ENCODE peak calls at places on chromosomes 12 and 14, in eight cellular contexts. E is PC-9, G is heart right ventricle, B is tibial artery, C is adrenal gland, D is spleen, O is A549, F is GM12865. S is an unnamed sample.

GRCh38 chr14:43361766-43362165 is 1145.3 kb downstream of the FSCB start:
- DNase-seq in E (no peak), G (no peak), B (no peak), C (no peak), D (no peak), O (no peak), F (no peak), S (no peak)

GRCh38 chr12:104604070-104604994 is 147.6 kb downstream of the CHST11 start:
- DNase-seq in E (peak), G (peak), B (peak), C (peak), D (no peak), O (peak), F (peak), S (peak)

GRCh38 chr12:48183091-48183875 is at the start of gene CCDC184:
- DNase-seq in E (no peak), G (peak), B (peak), C (peak), D (peak), O (peak), F (peak), S (no peak)

GRCh38 chr14:90678420-90678819 is 137.8 kb downstream of the TTC7B start:
- DNase-seq in E (no peak), G (no peak), B (no peak), C (no peak), D (no peak), O (no peak), F (no peak), S (no peak)

GRCh38 chr14:69335421-69335820 is 62.7 kb downstream of the ERH start:
- DNase-seq in E (peak), G (no peak), B (no peak), C (no peak), D (no peak), O (no peak), F (no peak), S (no peak)

GRCh38 chr14:99730876-99731351 is 46.8 kb downstream of the CYP46A1 start:
- DNase-seq in E (no peak), G (peak), B (peak), C (no peak), D (peak), O (no peak), F (no peak), S (no peak)

GRCh38 chr14:92578511-92578910 is 64.9 kb downstream of the RIN3 start:
- DNase-seq in E (no peak), G (no peak), B (no peak), C (no peak), D (peak), O (no peak), F (no peak), S (no peak)

GRCh38 chr12:94596596-94596995 is 53.8 kb downstream of the TMCC3 start:
- DNase-seq in E (peak), G (no peak), B (no peak), C (no peak), D (no peak), O (no peak), F (no peak), S (no peak)

GRCh38 chr14:31414190-31414833 is 6.0 kb downstream of the HEATR5A start:
- DNase-seq in E (peak), G (no peak), B (no peak), C (no peak), D (no peak), O (no peak), F (no peak), S (no peak)

GRCh38 chr12:459050-459429 is 699 bp upstream of the B4GALNT3 start:
- DNase-seq in E (no peak), G (no peak), B (no peak), C (peak), D (no peak), O (no peak), F (no peak), S (no peak)

GRCh38 chr12:12645485-12645884 is 33.8 kb downstream of the CREBL2 start:
- DNase-seq in E (no peak), G (peak), B (no peak), C (no peak), D (no peak), O (no peak), F (peak), S (no peak)

GRCh38 chr12:119208626-119209061 is 29.9 kb downstream of the HSPB8 start:
- DNase-seq in E (peak), G (peak), B (peak), C (peak), D (no peak), O (no peak), F (no peak), S (no peak)

GRCh38 chr14:99781091-99781490 is 12.1 kb upstream of the EML1 start:
- DNase-seq in E (no peak), G (no peak), B (no peak), C (no peak), D (no peak), O (no peak), F (no peak), S (no peak)

GRCh38 chr12:124829008-124829707 is 34.5 kb downstream of the SCARB1 start:
- DNase-seq in E (peak), G (no peak), B (no peak), C (peak), D (no peak), O (peak), F (no peak), S (peak)

GRCh38 chr12:130286041-130286440 is 51.6 kb upstream of the PIWIL1 start:
- DNase-seq in E (no peak), G (no peak), B (no peak), C (no peak), D (no peak), O (no peak), F (no peak), S (no peak)

GRCh38 chr12:57276935-57277563 is 26.1 kb upstream of the STAC3 start:
- DNase-seq in E (no peak), G (no peak), B (no peak), C (peak), D (no peak), O (peak), F (peak), S (no peak)

GRCh38 chr12:72677187-72677586 is 405.0 kb downstream of the TRHDE start:
- DNase-seq in E (no peak), G (no peak), B (no peak), C (no peak), D (no peak), O (no peak), F (no peak), S (no peak)

GRCh38 chr12:130815028-130815741 is 23.9 kb downstream of the STX2 start:
- DNase-seq in E (no peak), G (no peak), B (no peak), C (no peak), D (no peak), O (no peak), F (peak), S (no peak)

GRCh38 chr14:35766700-35767082 is 42.4 kb downstream of the RALGAPA1 start:
- DNase-seq in E (no peak), G (no peak), B (no peak), C (no peak), D (no peak), O (no peak), F (no peak), S (no peak)

GRCh38 chr12:50411051-50411660 is 10.5 kb downstream of the LARP4 start:
- DNase-seq in E (no peak), G (no peak), B (no peak), C (peak), D (no peak), O (no peak), F (no peak), S (no peak)

GRCh38 chr12:63889236-63889635 is 44.7 kb downstream of the SRGAP1 start:
- DNase-seq in E (no peak), G (no peak), B (no peak), C (no peak), D (no peak), O (peak), F (no peak), S (peak)

GRCh38 chr12:123384994-123385376 is 1.1 kb downstream of the KMT5A start:
- DNase-seq in E (peak), G (no peak), B (no peak), C (no peak), D (no peak), O (peak), F (no peak), S (no peak)

GRCh38 chr12:49920241-49920914 is 16.7 kb upstream of the FAIM2 start:
- DNase-seq in E (peak), G (no peak), B (peak), C (no peak), D (peak), O (no peak), F (no peak), S (no peak)

DNA sequence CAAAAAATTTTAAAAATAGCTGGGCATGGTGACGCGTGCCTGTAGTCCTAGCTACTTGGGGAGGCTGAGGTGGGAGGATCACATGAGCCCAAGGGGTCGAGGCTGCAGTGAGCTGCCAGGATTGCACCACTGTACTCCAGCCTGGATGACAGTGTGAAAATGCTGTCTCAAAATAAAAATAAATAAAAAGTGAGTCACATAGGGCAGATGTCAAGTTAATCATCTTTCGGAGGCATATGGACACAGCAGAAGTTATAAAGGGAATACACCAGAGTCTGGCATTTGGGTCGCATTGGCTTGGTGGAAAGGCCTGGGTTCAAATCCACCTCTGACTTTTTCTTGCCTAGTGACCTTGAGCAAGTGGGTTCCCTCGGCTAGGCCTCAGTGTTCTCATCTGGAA is 92.7 kb downstream of the PHETA1 start:
- DNase-seq in E (no peak), G (no peak), B (no peak), C (no peak), D (no peak), O (no peak), F (no peak), S (no peak)
- H3K4me3 ChIP-seq in E (no peak), G (no peak), B (no peak), C (no peak), D (no peak), O (no peak), F (no peak), S (no peak)

GRCh38 chr14:24082411-24083080 is 11.2 kb downstream of the CPNE6 start:
- DNase-seq in E (no peak), G (no peak), B (no peak), C (no peak), D (no peak), O (no peak), F (no peak), S (no peak)

GRCh38 chr14:24086193-24086955 is 7.7 kb upstream of the PCK2 start:
- DNase-seq in E (no peak), G (no peak), B (no peak), C (no peak), D (peak), O (no peak), F (no peak), S (no peak)

GRCh38 chr14:24085215-24085614 is 8.9 kb upstream of the PCK2 start:
- DNase-seq in E (no peak), G (no peak), B (no peak), C (no peak), D (no peak), O (no peak), F (no peak), S (no peak)

GRCh38 chr14:24083462-24083861 is 10.6 kb upstream of the PCK2 start:
- DNase-seq in E (no peak), G (no peak), B (no peak), C (no peak), D (no peak), O (no peak), F (no peak), S (no peak)

GRCh38 chr14:24084439-24084838 is 9.7 kb upstream of the PCK2 start:
- DNase-seq in E (no peak), G (no peak), B (no peak), C (no peak), D (peak), O (no peak), F (no peak), S (no peak)
- TF ChIP-seq CTCF in E (no peak), G (no peak), B (no peak), C (no peak), D (no peak), O (no peak), F (no peak), S (no peak)

GRCh38 chr12:32454075-32454474 is 54.7 kb downstream of the FGD4 start:
- DNase-seq in E (peak), G (no peak), B (no peak), C (no peak), D (no peak), O (peak), F (no peak), S (no peak)
- H3K4me3 ChIP-seq in E (no peak), G (no peak), B (no peak), C (no peak), D (no peak), O (peak), F (no peak), S (no peak)

DNA sequence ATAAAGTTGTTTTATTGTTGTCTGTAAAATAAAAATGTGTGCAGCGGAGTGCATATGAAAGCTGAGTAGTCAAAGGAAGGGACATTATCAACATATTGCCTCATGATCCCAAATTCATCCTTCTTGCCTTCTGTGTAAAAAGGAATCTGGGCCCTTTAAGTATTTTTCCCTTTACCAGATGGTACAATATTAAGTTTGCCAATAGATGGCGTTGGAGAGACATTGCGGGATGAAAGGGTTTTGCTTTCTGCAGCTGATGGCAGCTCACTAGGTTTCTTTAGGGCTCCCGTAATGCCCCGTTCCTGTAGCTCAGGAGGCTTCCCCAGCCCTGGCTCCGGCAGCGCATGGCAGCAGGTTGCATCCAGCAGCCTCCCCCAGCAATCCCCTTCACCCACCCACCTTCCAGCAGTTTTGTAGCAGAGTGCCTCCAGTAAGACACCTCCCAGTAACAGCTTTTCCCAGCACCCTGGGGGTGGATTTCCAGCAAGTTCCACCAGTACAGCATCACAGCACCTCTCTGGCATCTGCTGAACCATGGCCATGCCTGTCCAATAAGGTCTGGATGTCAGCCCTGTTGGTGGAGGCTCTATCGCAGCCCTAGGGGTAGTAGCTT is 354.4 kb downstream of the MED13L start:
- DNase-seq in E (peak), G (no peak), B (no peak), C (no peak), D (no peak), O (peak), F (peak), S (no peak)
- TF ChIP-seq CTCF in E (peak), G (no peak), B (no peak), C (no peak), D (no peak), O (peak), F (peak), S (no peak)

GRCh38 chr12:56081393-56082347 is 1.7 kb downstream of the ERBB3 start:
- DNase-seq in E (no peak), G (no peak), B (no peak), C (no peak), D (no peak), O (no peak), F (no peak), S (no peak)
- H3K4me3 ChIP-seq in E (peak), G (no peak), B (no peak), C (no peak), D (no peak), O (peak), F (no peak), S (no peak)

DNA sequence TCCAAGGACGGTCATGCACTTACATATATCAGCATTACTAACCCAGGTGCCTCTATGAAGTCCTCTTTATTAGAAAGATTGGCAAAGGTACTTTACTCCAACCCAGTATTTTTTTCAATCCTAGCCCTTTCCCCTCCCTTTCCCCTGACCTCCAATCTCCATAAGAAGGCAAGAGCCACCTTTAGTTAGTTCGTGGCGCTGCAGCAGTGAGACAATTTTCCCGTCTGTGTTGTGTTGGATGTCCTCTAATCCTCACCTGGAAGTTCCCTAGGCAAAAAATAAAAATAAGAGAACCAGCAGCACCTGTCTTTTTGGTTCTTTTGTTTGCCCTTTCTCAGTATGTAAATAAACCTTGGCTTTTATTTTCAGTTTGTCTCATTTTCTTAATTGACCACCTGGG is 439.6 kb upstream of the LRFN5 start:
- DNase-seq in E (no peak), G (no peak), B (no peak), C (no peak), D (no peak), O (no peak), F (no peak), S (no peak)
- TF ChIP-seq CTCF in E (no peak), G (no peak), B (no peak), C (no peak), D (no peak), O (no peak), F (no peak), S (no peak)

DNA sequence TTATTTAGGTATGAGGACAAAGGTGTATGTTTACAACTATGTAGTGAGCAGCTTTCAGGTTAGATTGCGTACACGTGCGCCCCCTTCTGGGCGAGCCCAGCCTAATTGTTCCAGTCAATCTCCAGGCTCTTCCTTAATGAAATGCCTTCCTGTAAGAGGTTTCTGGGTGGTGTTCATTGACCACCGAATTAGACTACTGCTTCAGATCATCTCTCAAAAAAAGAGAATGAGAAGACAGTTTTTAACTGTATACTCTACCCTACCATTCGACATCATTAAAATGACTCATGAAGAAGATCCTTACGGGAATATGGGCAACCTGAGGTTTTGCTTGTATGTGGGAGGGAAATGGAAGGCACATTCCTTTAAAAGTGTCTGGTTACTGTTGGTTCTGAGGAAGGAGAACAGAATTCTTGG is 2.1 kb downstream of the LUM start:
- DNase-seq in E (no peak), G (peak), B (peak), C (peak), D (no peak), O (no peak), F (peak), S (no peak)
- H3K4me3 ChIP-seq in E (no peak), G (no peak), B (no peak), C (no peak), D (no peak), O (no peak), F (no peak), S (peak)

GRCh38 chr14:22861651-22862050 is 9.9 kb upstream of the LRP10 start:
- DNase-seq in E (no peak), G (no peak), B (no peak), C (no peak), D (peak), O (no peak), F (no peak), S (no peak)

GRCh38 chr14:22866874-22867273 is 4.7 kb upstream of the LRP10 start:
- DNase-seq in E (no peak), G (no peak), B (no peak), C (no peak), D (peak), O (no peak), F (no peak), S (no peak)

GRCh38 chr14:22870811-22871199 is 735 bp upstream of the LRP10 start:
- DNase-seq in E (no peak), G (no peak), B (no peak), C (no peak), D (no peak), O (no peak), F (peak), S (no peak)

GRCh38 chr14:22864979-22865378 is 6.6 kb upstream of the LRP10 start:
- DNase-seq in E (no peak), G (no peak), B (no peak), C (no peak), D (peak), O (no peak), F (no peak), S (no peak)

DNA sequence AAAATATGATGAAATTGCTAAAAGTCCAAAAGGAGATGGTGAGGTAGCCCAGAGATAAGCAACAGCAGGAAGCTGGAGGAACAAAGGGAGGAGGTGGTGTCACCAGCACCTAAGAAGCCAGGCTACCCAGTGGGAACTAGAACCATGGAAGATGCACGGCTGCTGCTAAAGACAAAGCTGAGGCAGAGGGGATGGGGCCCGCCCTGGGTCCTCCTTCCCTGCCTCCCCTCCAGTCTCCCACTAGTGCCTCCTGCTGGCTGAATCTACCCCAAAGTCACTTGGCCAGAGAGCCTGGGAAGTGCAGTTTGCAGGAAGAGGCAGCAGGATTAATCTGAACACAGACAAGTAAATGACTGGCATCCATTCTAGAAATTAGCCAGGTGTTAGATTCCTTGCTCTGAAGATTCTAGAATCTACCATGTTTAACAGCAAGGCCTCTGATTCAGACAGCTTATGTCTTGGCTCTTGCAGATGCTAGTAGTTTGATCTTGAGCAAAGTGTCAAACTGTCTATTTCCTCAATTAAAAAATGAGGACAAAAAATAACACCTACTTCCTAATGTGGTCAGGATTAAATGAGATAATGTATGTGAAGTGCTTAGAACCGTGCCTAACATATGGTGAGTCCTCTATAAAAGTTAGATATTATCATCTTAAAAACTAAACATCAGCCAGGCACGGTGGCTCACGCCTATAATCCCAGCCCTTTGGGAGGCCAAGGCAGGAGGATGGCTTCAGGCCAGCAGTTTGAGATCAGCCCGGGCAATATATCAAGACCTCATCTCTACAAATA is 5.9 kb upstream of the LRP10 start:
- DNase-seq in E (no peak), G (no peak), B (no peak), C (no peak), D (peak), O (no peak), F (no peak), S (no peak)
- TF ChIP-seq CTCF in E (no peak), G (peak), B (no peak), C (no peak), D (no peak), O (no peak), F (peak), S (peak)

GRCh38 chr12:15543347-15543746 is 221.0 kb downstream of the PTPRO start:
- DNase-seq in E (no peak), G (no peak), B (no peak), C (no peak), D (no peak), O (no peak), F (no peak), S (no peak)
- H3K4me3 ChIP-seq in E (no peak), G (no peak), B (no peak), C (no peak), D (no peak), O (no peak), F (no peak), S (no peak)